ENCODE peak calls at places on chromosomes 2 and 18, in seven cellular contexts. M is LoVo; Z is stimulated activated CD8-positive, alpha-beta memory T cell treated with anti-CD3 and anti-CD28 coated beads, Interleukin-4, amount 100 ng/mL, for 24 hours; H is SJSA1; X is NCI-H2081; J is stimulated activated CD4-positive, alpha-beta T cell treated with anti-CD3 and anti-CD28 coated beads, Interleukin-2, amount 100 ng/mL, for 48 hours; Y is M059J. D is an unnamed sample.

GRCh38 chr2:180728928-180729559 is 251.4 kb upstream of the UBE2E3 start:
- DNase-seq in H (peak; percentile 86), J (no peak), X (no peak), Z (no peak), Y (peak; percentile 88), M (peak; percentile 40), D (peak; percentile 83)

GRCh38 chr18:26448714-26449159 is 99.6 kb downstream of the KCTD1 start:
- DNase-seq in X (no peak), M (no peak), J (no peak), Z (no peak), H (no peak), Y (no peak), D (no peak)

GRCh38 chr2:204842731-204843490 is 297.6 kb downstream of the PARD3B start:
- DNase-seq in Y (peak; percentile 85), H (peak; percentile 70), J (peak; percentile 11), X (no peak), M (peak; percentile 7), Z (no peak), D (peak; percentile 76)

GRCh38 chr2:112835553-112836535 is 735 bp downstream of the IL1B start:
- DNase-seq in Z (no peak), J (no peak), H (no peak), M (no peak), X (no peak), Y (no peak), D (no peak)

GRCh38 chr2:74935883-74936483 is 22.5 kb upstream of the POLE4 start:
- DNase-seq in J (no peak), H (peak; percentile 38), Z (no peak), M (no peak), X (no peak), Y (peak; percentile 42), D (no peak)

GRCh38 chr2:225920621-225921020 is 521.1 kb downstream of the NYAP2 start:
- DNase-seq in H (no peak), M (peak; percentile 1), J (no peak), Y (peak; percentile 43), X (no peak), Z (no peak), D (no peak)

GRCh38 chr2:204529795-204530463 is 15.3 kb upstream of the PARD3B start:
- DNase-seq in J (no peak), M (peak; percentile 60), H (no peak), X (no peak), Y (no peak), Z (no peak), D (no peak)

GRCh38 chr2:227826563-227826962 is 12.9 kb downstream of the CCL20 start:
- DNase-seq in Z (no peak), H (no peak), J (no peak), X (no peak), M (no peak), Y (no peak), D (no peak)

GRCh38 chr2:100504542-100504941 is 34.3 kb downstream of the NMS start:
- DNase-seq in Y (no peak), M (no peak), J (no peak), H (no peak), X (no peak), Z (no peak), D (no peak)

GRCh38 chr2:218781691-218782528 is at the start of gene CYP27A1:
- DNase-seq in J (no peak), Z (no peak), Y (peak; percentile 39), X (peak; percentile 44), M (no peak), H (peak; percentile 54), D (no peak)

GRCh38 chr18:53792762-53793161 is 431.7 kb downstream of the MBD2 start:
- DNase-seq in Z (no peak), J (no peak), X (no peak), Y (no peak), H (no peak), M (no peak), D (no peak)

GRCh38 chr18:10085405-10085804 is 171.6 kb downstream of the VAPA start:
- DNase-seq in X (no peak), Y (peak; percentile 34), Z (no peak), H (no peak), J (no peak), M (no peak), D (no peak)

GRCh38 chr2:11279398-11279797 is 65.0 kb downstream of the ROCK2 start:
- DNase-seq in M (no peak), Z (no peak), J (no peak), H (no peak), Y (no peak), X (no peak), D (no peak)

GRCh38 chr2:175049671-175050070 is 44.5 kb upstream of the CHN1 start:
- DNase-seq in Z (no peak), X (no peak), H (no peak), M (no peak), Y (no peak), J (no peak), D (no peak)

GRCh38 chr18:48085781-48086487 is 155.5 kb upstream of the SMAD2 start:
- DNase-seq in M (no peak), X (no peak), Z (no peak), J (no peak), H (no peak), Y (peak; percentile 14), D (no peak)

GRCh38 chr2:158718851-158719250 is 76.3 kb upstream of the DAPL1 start:
- DNase-seq in J (no peak), Z (no peak), M (no peak), H (no peak), X (no peak), Y (peak; percentile 84), D (no peak)

GRCh38 chr2:29576231-29576630 is 345.2 kb downstream of the ALK start:
- DNase-seq in M (no peak), Z (no peak), H (no peak), Y (no peak), X (no peak), J (no peak), D (no peak)

GRCh38 chr2:177296047-177296446 is 31.5 kb upstream of the NFE2L2 start:
- DNase-seq in Y (no peak), X (no peak), J (no peak), Z (no peak), M (peak; percentile 29), H (peak; percentile 32), D (no peak)

GRCh38 chr2:241321911-241322310 is 6.2 kb downstream of the SEPTIN2 start:
- DNase-seq in J (no peak), M (no peak), Z (no peak), X (no peak), H (no peak), Y (no peak), D (no peak)

GRCh38 chr18:23032030-23032582 is 99.0 kb downstream of the RBBP8 start:
- DNase-seq in H (peak; percentile 90), Y (peak; percentile 87), X (no peak), J (no peak), M (no peak), Z (no peak), D (peak; percentile 25)

GRCh38 chr2:28958689-28959088 is 22.4 kb upstream of the TOGARAM2 start:
- DNase-seq in H (peak; percentile 73), X (peak; percentile 83), M (peak; percentile 66), Y (peak; percentile 70), Z (no peak), J (peak; percentile 22), D (peak; percentile 62)